ENCODE peak calls at places on chromosomes 1 and 21, in four cellular contexts. One of them, this sample, is unnamed.

GRCh38 chr1:21775542-21775899 is 7.4 kb downstream of the USP48 start:
- DNase-seq in A549: no peak
- DNase-seq in HepG2: no peak
- DNase-seq in GM12878: no peak
- DNase-seq in this sample: no peak

GRCh38 chr1:68202239-68202832 is 30.0 kb downstream of the WLS start:
- DNase-seq in A549: no peak
- DNase-seq in GM12878: no peak
- DNase-seq in HepG2: no peak
- DNase-seq in this sample: no peak

GRCh38 chr1:20727746-20728316 is 4.7 kb downstream of the SH2D5 start:
- DNase-seq in A549: no peak
- DNase-seq in HepG2: no peak
- DNase-seq in GM12878: no peak
- DNase-seq in this sample: peak

GRCh38 chr1:228655796-228656394 is 79.4 kb upstream of the RHOU start:
- DNase-seq in HepG2: peak
- DNase-seq in A549: no peak
- DNase-seq in GM12878: no peak
- DNase-seq in this sample: no peak

GRCh38 chr1:13699510-13699909 is 478 bp upstream of the PRDM2 start:
- DNase-seq in A549: peak
- DNase-seq in HepG2: no peak
- DNase-seq in GM12878: no peak
- DNase-seq in this sample: no peak

GRCh38 chr21:39908265-39908923 is 41.2 kb downstream of the PCP4 start:
- DNase-seq in GM12878: no peak
- DNase-seq in A549: no peak
- DNase-seq in HepG2: no peak
- DNase-seq in this sample: no peak

GRCh38 chr1:201409440-201409839 is 10.3 kb upstream of the LAD1 start:
- DNase-seq in GM12878: no peak
- DNase-seq in A549: no peak
- DNase-seq in HepG2: no peak
- DNase-seq in this sample: no peak

GRCh38 chr1:66313446-66313845 is 220.5 kb upstream of the SGIP1 start:
- DNase-seq in GM12878: no peak
- DNase-seq in A549: no peak
- DNase-seq in HepG2: no peak
- DNase-seq in this sample: no peak

GRCh38 chr1:154589780-154590179 is 18.2 kb downstream of the ADAR start:
- DNase-seq in GM12878: no peak
- DNase-seq in HepG2: no peak
- DNase-seq in A549: no peak
- DNase-seq in this sample: no peak

GRCh38 chr21:43023175-43023574 is 48.8 kb downstream of the PKNOX1 start:
- DNase-seq in GM12878: no peak
- DNase-seq in HepG2: no peak
- DNase-seq in A549: no peak
- DNase-seq in this sample: no peak

GRCh38 chr1:37308571-37308960 is 165.8 kb upstream of the ZC3H12A start:
- DNase-seq in HepG2: no peak
- DNase-seq in GM12878: no peak
- DNase-seq in A549: no peak
- DNase-seq in this sample: no peak

GRCh38 chr1:4146101-4146500 is 246.0 kb upstream of the C1orf174 start:
- DNase-seq in A549: no peak
- DNase-seq in GM12878: no peak
- DNase-seq in HepG2: no peak
- DNase-seq in this sample: no peak

GRCh38 chr1:6129313-6129712 is 50.8 kb downstream of the CHD5 start:
- DNase-seq in A549: no peak
- DNase-seq in GM12878: no peak
- DNase-seq in HepG2: no peak
- DNase-seq in this sample: no peak

GRCh38 chr1:152912900-152913299 is 4.6 kb downstream of the IVL start:
- DNase-seq in A549: no peak
- DNase-seq in HepG2: no peak
- DNase-seq in GM12878: no peak
- DNase-seq in this sample: no peak

GRCh38 chr1:243946946-243947345 is 96.9 kb upstream of the AKT3 start:
- DNase-seq in GM12878: no peak
- DNase-seq in A549: peak
- DNase-seq in HepG2: no peak
- DNase-seq in this sample: peak

GRCh38 chr1:165633624-165634023 is 2.6 kb downstream of the MGST3 start:
- DNase-seq in GM12878: no peak
- DNase-seq in A549: no peak
- DNase-seq in HepG2: no peak
- DNase-seq in this sample: no peak

GRCh38 chr1:105909811-105910210 is 1146.7 kb upstream of the PRMT6 start:
- DNase-seq in HepG2: no peak
- DNase-seq in A549: no peak
- DNase-seq in GM12878: no peak
- DNase-seq in this sample: no peak

GRCh38 chr1:67711850-67712202 is 26.8 kb downstream of the GADD45A start:
- DNase-seq in GM12878: no peak
- DNase-seq in HepG2: no peak
- DNase-seq in A549: no peak
- DNase-seq in this sample: no peak

GRCh38 chr1:234409328-234409727 is 36.1 kb downstream of the COA6 start:
- DNase-seq in A549: peak
- DNase-seq in HepG2: no peak
- DNase-seq in GM12878: no peak
- DNase-seq in this sample: peak

GRCh38 chr1:15153842-15154479 is 414 bp downstream of the TMEM51 start:
- DNase-seq in GM12878: no peak
- DNase-seq in A549: peak
- DNase-seq in HepG2: no peak
- DNase-seq in this sample: peak

GRCh38 chr1:15141933-15142647 is 11.5 kb upstream of the TMEM51 start:
- DNase-seq in HepG2: no peak
- DNase-seq in A549: no peak
- DNase-seq in GM12878: no peak
- DNase-seq in this sample: no peak

GRCh38 chr1:42943166-42943565 is 15.5 kb downstream of the SLC2A1 start:
- DNase-seq in HepG2: no peak
- DNase-seq in GM12878: no peak
- DNase-seq in A549: peak
- DNase-seq in this sample: no peak

GRCh38 chr1:182143825-182144661 is 82.5 kb upstream of the ZNF648 start:
- DNase-seq in HepG2: no peak
- DNase-seq in GM12878: no peak
- DNase-seq in A549: no peak
- DNase-seq in this sample: peak

DNA sequence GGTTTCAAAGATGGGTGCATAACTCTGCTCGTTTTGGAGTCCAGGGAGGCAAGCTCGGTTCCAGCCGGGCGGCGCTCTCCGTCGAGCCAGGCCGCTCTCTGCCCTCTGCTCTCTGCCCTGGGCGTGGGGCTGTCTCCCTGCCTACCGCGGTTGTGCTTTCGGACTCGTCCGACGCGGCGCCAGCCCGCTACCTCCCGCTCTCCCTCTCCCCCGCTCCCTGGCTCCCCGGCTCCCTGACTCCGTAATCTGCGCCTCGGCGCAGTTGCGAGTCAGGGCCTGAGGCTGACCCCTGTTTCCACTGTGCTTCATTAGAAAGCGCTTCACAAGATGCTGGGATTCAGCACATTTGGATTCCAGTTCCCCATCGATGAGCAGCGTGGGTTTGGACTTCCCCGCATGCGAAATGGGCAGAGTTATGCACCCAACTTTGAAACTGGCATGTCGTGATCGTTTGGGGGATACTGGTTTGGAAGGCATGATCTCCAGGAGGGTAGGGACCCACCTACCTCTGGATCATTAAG is 2.3 kb downstream of the SOX13 start:
- DNase-seq in GM12878: no peak
- DNase-seq in A549: no peak
- DNase-seq in HepG2: peak
- DNase-seq in this sample: no peak
- H3K4me3 ChIP-seq in GM12878: no peak
- H3K4me3 ChIP-seq in A549: peak
- H3K4me3 ChIP-seq in HepG2: peak
- H3K4me3 ChIP-seq in this sample: peak

DNA sequence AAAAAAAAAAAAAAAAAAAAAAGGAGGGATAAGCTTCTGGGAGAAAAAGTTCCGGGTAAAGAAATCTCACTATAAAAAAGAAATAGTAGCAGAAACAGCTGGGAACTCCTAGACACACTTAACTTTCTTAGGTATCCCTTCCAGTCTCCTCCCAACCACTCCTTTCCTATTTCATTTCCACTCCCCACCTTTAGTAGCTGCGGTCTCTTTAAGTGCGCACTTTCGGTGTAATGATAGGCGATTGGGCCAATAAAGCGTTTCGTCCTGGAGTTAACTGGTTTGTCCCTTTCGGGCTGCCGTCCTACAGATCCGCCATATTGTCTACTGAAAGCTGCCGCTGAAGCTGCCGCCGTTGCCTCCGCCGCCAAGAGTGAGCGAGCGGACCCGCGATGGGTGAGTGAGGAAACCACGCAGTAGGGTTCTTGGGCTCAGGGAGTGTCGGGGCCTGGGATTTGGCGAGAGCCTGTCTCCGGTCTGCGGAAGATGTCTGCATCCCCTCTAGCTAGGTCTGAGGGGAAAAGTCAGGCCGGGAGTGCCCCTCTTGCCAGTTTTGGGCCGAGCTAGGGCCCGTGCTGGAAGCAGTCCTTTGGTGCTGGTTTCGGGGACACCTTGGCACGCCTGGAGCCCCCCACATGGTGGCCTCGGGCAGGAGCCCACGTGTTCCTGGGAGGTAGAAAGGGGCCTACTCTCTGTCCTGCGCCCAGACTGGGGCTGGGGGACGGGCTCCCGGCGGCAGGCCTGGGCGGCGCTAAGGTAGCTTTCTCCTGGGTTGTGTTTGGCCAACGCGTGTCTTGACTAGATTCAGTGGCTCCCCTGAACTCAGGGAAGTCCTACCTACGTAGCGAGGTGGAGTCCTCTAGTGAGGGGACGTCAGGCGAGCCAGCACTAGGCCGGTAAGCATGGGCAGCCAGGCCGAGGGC is at the start of gene KPNA6:
- DNase-seq in GM12878: peak
- DNase-seq in A549: peak
- DNase-seq in HepG2: peak
- DNase-seq in this sample: peak
- TF ChIP-seq EP300 in GM12878: no peak
- TF ChIP-seq EP300 in A549: no peak
- TF ChIP-seq EP300 in HepG2: peak
- TF ChIP-seq EP300 in this sample: peak

DNA sequence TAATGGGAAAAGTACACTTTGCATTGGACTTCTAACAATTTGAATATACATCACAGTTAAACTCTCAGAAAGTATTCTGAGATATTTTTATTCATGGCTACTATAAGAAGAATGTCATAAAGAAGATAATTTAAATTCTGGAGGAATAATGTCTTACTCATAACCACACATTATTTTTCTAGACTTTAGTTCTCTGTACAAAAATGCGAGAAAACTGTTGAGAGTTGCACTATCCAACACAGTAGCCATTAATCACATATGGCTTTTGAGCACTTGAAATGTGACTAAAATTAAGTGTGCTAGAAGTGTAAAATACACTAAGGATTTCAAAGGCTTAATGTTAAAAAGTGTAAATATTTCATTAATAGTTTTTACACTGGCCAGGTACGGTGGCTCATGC is 53.8 kb downstream of the CRB1 start:
- DNase-seq in A549: no peak
- DNase-seq in HepG2: no peak
- DNase-seq in GM12878: no peak
- DNase-seq in this sample: no peak
- TF ChIP-seq PBX3 in A549: no peak
- TF ChIP-seq PBX3 in HepG2: no peak
- TF ChIP-seq PBX3 in GM12878: no peak
- TF ChIP-seq PBX3 in this sample: no peak

GRCh38 chr1:247110627-247111258 is 6.6 kb upstream of the ZNF669 start:
- DNase-seq in GM12878: no peak
- DNase-seq in A549: no peak
- DNase-seq in HepG2: no peak
- DNase-seq in this sample: no peak
- H3K4me3 ChIP-seq in GM12878: no peak
- H3K4me3 ChIP-seq in A549: peak
- H3K4me3 ChIP-seq in HepG2: peak
- H3K4me3 ChIP-seq in this sample: peak

GRCh38 chr1:2226525-2227340 is 1.4 kb upstream of the SKI start:
- DNase-seq in HepG2: no peak
- DNase-seq in A549: no peak
- DNase-seq in GM12878: no peak
- DNase-seq in this sample: peak

GRCh38 chr1:2229032-2229920 is 1.2 kb downstream of the SKI start:
- DNase-seq in A549: peak
- DNase-seq in HepG2: no peak
- DNase-seq in GM12878: no peak
- DNase-seq in this sample: peak

GRCh38 chr1:2228684-2229031 is 539 bp downstream of the SKI start:
- DNase-seq in A549: peak
- DNase-seq in HepG2: no peak
- DNase-seq in GM12878: no peak
- DNase-seq in this sample: no peak

GRCh38 chr1:2228157-2228594 is at the start of gene SKI:
- DNase-seq in GM12878: no peak
- DNase-seq in HepG2: no peak
- DNase-seq in A549: no peak
- DNase-seq in this sample: no peak

GRCh38 chr1:2227341-2228156 is 570 bp upstream of the SKI start:
- DNase-seq in A549: peak
- DNase-seq in HepG2: peak
- DNase-seq in GM12878: peak
- DNase-seq in this sample: peak
- TF ChIP-seq EP300 in A549: no peak
- TF ChIP-seq EP300 in HepG2: peak
- TF ChIP-seq EP300 in GM12878: no peak
- TF ChIP-seq EP300 in this sample: no peak

GRCh38 chr1:53693773-53694717 is 44.9 kb downstream of the GLIS1 start:
- DNase-seq in HepG2: no peak
- DNase-seq in GM12878: no peak
- DNase-seq in A549: no peak
- DNase-seq in this sample: no peak

GRCh38 chr1:53690411-53690810 is 48.6 kb downstream of the GLIS1 start:
- DNase-seq in GM12878: no peak
- DNase-seq in HepG2: no peak
- DNase-seq in A549: no peak
- DNase-seq in this sample: no peak

GRCh38 chr1:53694718-53695091 is 44.3 kb downstream of the GLIS1 start:
- DNase-seq in HepG2: no peak
- DNase-seq in GM12878: no peak
- DNase-seq in A549: no peak
- DNase-seq in this sample: no peak

GRCh38 chr1:53691326-53691725 is 47.6 kb downstream of the GLIS1 start:
- DNase-seq in GM12878: no peak
- DNase-seq in HepG2: no peak
- DNase-seq in A549: no peak
- DNase-seq in this sample: no peak

DNA sequence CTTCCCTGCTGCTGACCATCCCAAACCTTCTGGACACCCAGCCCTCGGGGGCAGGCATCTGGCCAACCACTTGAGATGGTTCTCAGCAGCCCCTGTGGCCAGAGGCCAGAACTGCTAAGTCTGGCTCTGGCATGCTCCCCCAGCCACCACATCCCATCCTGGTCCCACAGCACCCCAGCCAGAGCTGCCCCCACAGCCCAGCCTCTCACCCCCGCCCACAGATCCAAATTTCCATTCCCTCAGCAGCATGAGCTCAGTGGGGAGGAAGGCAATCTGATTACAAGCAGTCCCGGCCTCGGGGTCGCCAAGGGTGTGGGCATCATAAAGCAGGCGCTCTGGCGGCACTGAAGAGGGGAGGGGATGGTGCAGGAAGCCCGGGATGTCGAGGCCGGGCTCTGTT is 45.6 kb downstream of the GLIS1 start:
- DNase-seq in GM12878: no peak
- DNase-seq in A549: no peak
- DNase-seq in HepG2: no peak
- DNase-seq in this sample: peak
- TF ChIP-seq PBX3 in GM12878: no peak
- TF ChIP-seq PBX3 in A549: no peak
- TF ChIP-seq PBX3 in HepG2: no peak
- TF ChIP-seq PBX3 in this sample: no peak